ENCODE peak calls at places on chromosomes 4 and X, in seven cellular contexts. C is NCI-H1436; R is GM04504; A is NCI-H2029 treated with DMSO at 0.1 percent for 48 hours; Q is stimulated activated CD8-positive, alpha-beta memory T cell treated with anti-CD3 and anti-CD28 coated beads, Interleukin-2, amount 100 ng/mL, for 48 hours; U is progenitor cell of endocrine pancreas; L is astrocyte of the spinal cord. I is an unnamed sample.
A peak's percentile ranks its signal among the peaks of the same experiment; 100 is the strongest.

GRCh38 chrX:22276781-22277180 is 4.1 kb downstream of the CBLL2 start:
- DNase-seq in U (no peak), Q (no peak), A (no peak), L (peak; percentile 23), R (no peak), C (no peak), I (no peak)

GRCh38 chr4:172287112-172287511 is 473.9 kb downstream of the GALNTL6 start:
- DNase-seq in R (no peak), Q (no peak), A (no peak), C (no peak), L (no peak), U (no peak), I (no peak)

GRCh38 chr4:114606240-114606639 is 7.6 kb downstream of the UGT8 start:
- DNase-seq in R (no peak), L (no peak), A (peak; percentile 77), U (no peak), Q (no peak), C (no peak), I (no peak)

GRCh38 chr4:83535945-83536648 is at the start of gene GPAT3:
- DNase-seq in L (peak; percentile 64), C (peak; percentile 40), U (peak; percentile 31), R (peak; percentile 46), A (no peak), Q (peak; percentile 59), I (peak; percentile 74)

GRCh38 chr4:40576651-40577480 is 52.8 kb downstream of the RBM47 start:
- DNase-seq in C (peak; percentile 61), Q (no peak), R (peak; percentile 64), U (peak; percentile 59), L (peak; percentile 82), A (peak; percentile 93), I (no peak)

GRCh38 chr4:2415881-2416563 is 2.4 kb downstream of the ZFYVE28 start:
- DNase-seq in R (no peak), Q (no peak), L (no peak), C (no peak), U (no peak), A (no peak), I (no peak)

GRCh38 chrX:77603635-77604336 is 156.6 kb downstream of the FGF16 start:
- DNase-seq in L (no peak), C (no peak), R (no peak), U (no peak), A (no peak), Q (no peak), I (no peak)

GRCh38 chrX:134338527-134338926 is 101.5 kb downstream of the CCDC160 start:
- DNase-seq in U (no peak), C (no peak), R (no peak), A (no peak), L (no peak), Q (no peak), I (no peak)

GRCh38 chr4:80231180-80231579 is 33.9 kb downstream of the PRDM8 start:
- DNase-seq in L (no peak), R (no peak), U (no peak), Q (no peak), C (no peak), A (no peak), I (no peak)

GRCh38 chrX:9396930-9397329 is 67.9 kb upstream of the TBL1X start:
- DNase-seq in C (no peak), L (peak; percentile 74), U (no peak), Q (no peak), R (no peak), A (no peak), I (no peak)

GRCh38 chr4:110193822-110194761 is 4.3 kb downstream of the ELOVL6 start:
- DNase-seq in U (peak; percentile 18), A (peak; percentile 84), L (peak; percentile 98), Q (peak; percentile 46), C (peak; percentile 90), R (peak; percentile 50), I (peak; percentile 49)

GRCh38 chrX:139203681-139204575 is 326.6 kb upstream of the F9 start:
- DNase-seq in L (no peak), Q (no peak), A (no peak), C (peak; percentile 0), U (peak; percentile 41), R (no peak), I (no peak)

GRCh38 chr4:118032691-118033090 is 1.6 kb upstream of the NDST3 start:
- DNase-seq in A (no peak), R (no peak), L (peak; percentile 62), C (no peak), U (no peak), Q (no peak), I (peak; percentile 0)

GRCh38 chr4:174198396-174199179 is 84.9 kb downstream of the FBXO8 start:
- DNase-seq in L (peak; percentile 85), C (no peak), Q (no peak), A (no peak), U (no peak), R (peak; percentile 67), I (no peak)

GRCh38 chr4:123096038-123096437 is 173.6 kb upstream of the NUDT6 start:
- DNase-seq in U (no peak), Q (no peak), C (no peak), L (no peak), R (no peak), A (no peak), I (no peak)

GRCh38 chrX:10017866-10018265 is 50.7 kb downstream of the CLDN34 start:
- DNase-seq in C (no peak), Q (no peak), R (no peak), U (no peak), A (no peak), L (peak; percentile 76), I (no peak)

GRCh38 chr4:41572414-41572986 is 34.5 kb downstream of the LIMCH1 start:
- DNase-seq in U (no peak), L (no peak), C (no peak), Q (no peak), R (no peak), A (no peak), I (no peak)

I was measured in SHP77.